ENCODE peak calls at places on chromosomes 7 and 10, in nine cellular contexts. S, Y, L, X, J, Q, Z, O and K are unnamed samples.

GRCh38 chr10:22988581-22989360 is 60.9 kb downstream of the ARMC3 start:
- DNase-seq in O (peak; percentile 90), Q (no peak), Y (peak; percentile 26), Z (peak; percentile 60), S (peak; percentile 75), X (peak; percentile 75), J (no peak), L (peak; percentile 59), K (peak; percentile 73)

GRCh38 chr7:90706067-90706716 is 110.1 kb downstream of the CDK14 start:
- DNase-seq in S (peak; percentile 94), Q (no peak), J (no peak), O (peak; percentile 17), X (no peak), Y (no peak), Z (no peak), L (no peak), K (no peak)

GRCh38 chr7:152313879-152314604 is 121.8 kb downstream of the KMT2C start:
- DNase-seq in Q (peak; percentile 19), O (peak; percentile 65), L (peak; percentile 77), S (peak; percentile 86), J (peak; percentile 43), Y (no peak), Z (peak; percentile 34), X (peak; percentile 84), K (peak; percentile 79)

GRCh38 chr10:30600005-30600404 is 29.5 kb downstream of the LYZL2 start:
- DNase-seq in Z (no peak), L (no peak), S (no peak), X (no peak), O (no peak), J (no peak), Q (no peak), Y (no peak), K (no peak)

GRCh38 chr10:75987610-75988009 is 556.2 kb downstream of the LRMDA start:
- DNase-seq in X (peak; percentile 8), L (peak; percentile 37), Y (no peak), O (peak; percentile 65), Q (no peak), Z (no peak), J (no peak), S (no peak), K (peak; percentile 92)

GRCh38 chr10:124632064-124632531 is 112.1 kb downstream of the FAM53B start:
- DNase-seq in J (peak; percentile 52), S (no peak), Z (peak; percentile 62), L (no peak), Q (no peak), X (no peak), Y (no peak), O (no peak), K (no peak)

GRCh38 chr7:32253245-32253644 is 183.0 kb upstream of the PDE1C start:
- DNase-seq in L (no peak), Y (no peak), Z (no peak), O (no peak), J (no peak), X (no peak), Q (no peak), S (no peak), K (no peak)

GRCh38 chr10:6563075-6563474 is 17.0 kb downstream of the PRKCQ start:
- DNase-seq in J (no peak), S (no peak), Y (no peak), X (no peak), Z (peak; percentile 44), Q (no peak), L (no peak), O (no peak), K (no peak)

GRCh38 chr10:49076741-49077521 is 38.4 kb downstream of the VSTM4 start:
- DNase-seq in J (no peak), X (no peak), O (no peak), L (no peak), Z (no peak), S (no peak), Q (no peak), Y (no peak), K (no peak)

GRCh38 chr10:115432188-115432819 is 339.1 kb downstream of the ATRNL1 start:
- DNase-seq in Z (no peak), Y (no peak), S (no peak), O (peak; percentile 64), Q (peak; percentile 18), X (peak; percentile 34), L (peak; percentile 32), J (no peak), K (peak; percentile 43)

GRCh38 chr7:134515569-134516468 is 11.5 kb upstream of the AKR1B10 start:
- DNase-seq in S (no peak), X (peak; percentile 90), L (peak; percentile 92), J (no peak), Y (no peak), O (peak; percentile 81), Z (no peak), Q (peak; percentile 75), K (peak; percentile 99)

GRCh38 chr10:18474111-18474455 is 177.3 kb downstream of the NSUN6 start:
- DNase-seq in O (no peak), Q (no peak), Z (no peak), L (no peak), Y (no peak), J (no peak), X (no peak), S (no peak), K (no peak)

GRCh38 chr7:105367458-105367857 is 21.3 kb downstream of the SRPK2 start:
- DNase-seq in X (no peak), Z (no peak), Y (no peak), L (no peak), Q (no peak), J (no peak), O (no peak), S (no peak), K (no peak)

GRCh38 chr7:13288516-13288915 is 601.1 kb downstream of the ARL4A start:
- DNase-seq in Q (no peak), O (peak; percentile 11), Z (no peak), J (no peak), X (no peak), S (no peak), Y (no peak), L (no peak), K (no peak)

GRCh38 chr7:154990964-154991514 is 11.9 kb downstream of the PAXIP1 start:
- DNase-seq in O (no peak), L (no peak), S (no peak), Q (no peak), Z (no peak), Y (no peak), X (no peak), J (no peak), K (no peak)

GRCh38 chr7:35556532-35557471 is 138.1 kb downstream of the HERPUD2 start:
- DNase-seq in S (no peak), X (no peak), L (no peak), Y (no peak), O (no peak), J (no peak), Q (no peak), Z (no peak), K (no peak)

GRCh38 chr7:51303142-51303525 is 13.5 kb downstream of the COBL start:
- DNase-seq in O (no peak), S (no peak), Q (no peak), Z (no peak), X (no peak), Y (no peak), L (no peak), J (no peak), K (peak; percentile 45)

GRCh38 chr10:11145498-11145855 is 127.8 kb downstream of the CELF2 start:
- DNase-seq in L (no peak), Y (no peak), Z (peak; percentile 84), J (no peak), S (no peak), X (no peak), Q (no peak), O (no peak), K (no peak)

GRCh38 chr10:120506674-120507073 is 49.6 kb downstream of the PLPP4 start:
- DNase-seq in S (no peak), Z (no peak), Y (no peak), Q (no peak), O (peak; percentile 41), J (no peak), L (no peak), X (no peak), K (no peak)

GRCh38 chr10:34609287-34609940 is 205.7 kb downstream of the PARD3 start:
- DNase-seq in Z (no peak), L (no peak), S (no peak), Y (no peak), J (no peak), O (no peak), X (no peak), Q (no peak), K (no peak)

GRCh38 chr7:44283381-44284211 is 41.8 kb downstream of the CAMK2B start:
- DNase-seq in O (no peak), S (no peak), L (no peak), Z (no peak), Q (no peak), J (no peak), Y (no peak), X (no peak), K (no peak)

GRCh38 chr10:121556918-121557573 is 41.2 kb downstream of the FGFR2 start:
- DNase-seq in X (no peak), O (no peak), Y (no peak), Z (no peak), S (no peak), Q (no peak), J (no peak), L (no peak), K (no peak)

GRCh38 chr7:83524286-83525075 is 124.5 kb downstream of the SEMA3E start:
- DNase-seq in Y (no peak), J (no peak), Q (no peak), L (peak; percentile 42), Z (no peak), X (peak; percentile 52), S (no peak), O (no peak), K (peak; percentile 85)

GRCh38 chr7:155001756-155002410 is 1.0 kb downstream of the PAXIP1 start:
- DNase-seq in Q (no peak), O (peak; percentile 34), L (peak; percentile 23), J (no peak), X (peak; percentile 16), Y (no peak), S (no peak), Z (peak; percentile 42), K (peak; percentile 10)

GRCh38 chr7:4876586-4876985 is 6.9 kb downstream of the RADIL start:
- DNase-seq in L (no peak), S (no peak), O (no peak), Q (no peak), Y (no peak), Z (no peak), X (no peak), J (no peak), K (no peak)

GRCh38 chr7:5636446-5636835 is 145.0 kb downstream of the RNF216 start:
- DNase-seq in Q (no peak), L (no peak), X (no peak), O (no peak), Z (no peak), J (no peak), S (no peak), Y (peak; percentile 33), K (no peak)

GRCh38 chr10:87760195-87760905 is 57.7 kb downstream of the ATAD1 start:
- DNase-seq in Q (no peak), Z (no peak), S (no peak), J (no peak), X (no peak), L (no peak), O (peak; percentile 19), Y (no peak), K (no peak)

GRCh38 chr10:59433720-59434428 is 71.5 kb upstream of the FAM13C start:
- DNase-seq in Z (no peak), S (no peak), J (no peak), Y (no peak), X (no peak), L (peak; percentile 22), Q (no peak), O (no peak), K (peak; percentile 42)

GRCh38 chr10:67119648-67120047 is 193.8 kb downstream of the LRRTM3 start:
- DNase-seq in S (no peak), Z (no peak), L (peak; percentile 21), O (peak; percentile 59), X (no peak), Q (no peak), J (no peak), Y (no peak), K (peak; percentile 48)

GRCh38 chr10:7872041-7872442 is 53.7 kb downstream of the TAF3 start:
- DNase-seq in X (peak; percentile 51), Q (no peak), O (peak; percentile 68), Y (no peak), L (peak; percentile 38), J (no peak), S (no peak), Z (no peak), K (peak; percentile 23)

GRCh38 chr10:47058961-47059391 is 147.7 kb downstream of the PTPN20 start:
- DNase-seq in J (no peak), X (peak; percentile 37), L (peak; percentile 40), S (no peak), O (peak; percentile 63), Y (no peak), Z (no peak), Q (no peak), K (no peak)